ENCODE peak calls at places on chromosomes 11 and 22, in six cellular contexts. One of them, this sample, is unnamed.

GRCh38 chr11:32830413-32830738 is 649 bp downstream of the PRRG4 start:
- DNase-seq in osteocyte: no peak
- DNase-seq in fibroblast of lung: no peak
- DNase-seq in Ammon's horn: no peak
- DNase-seq in GM13976: no peak
- DNase-seq in HEK293T: peak
- DNase-seq in this sample: no peak

GRCh38 chr11:76637491-76638266 is 32.9 kb downstream of the LRRC32 start:
- DNase-seq in osteocyte: peak
- DNase-seq in fibroblast of lung: no peak
- DNase-seq in Ammon's horn: no peak
- DNase-seq in GM13976: peak
- DNase-seq in HEK293T: no peak
- DNase-seq in this sample: no peak

GRCh38 chr11:34458566-34458965 is 19.8 kb downstream of the CAT start:
- DNase-seq in osteocyte: no peak
- DNase-seq in fibroblast of lung: no peak
- DNase-seq in Ammon's horn: no peak
- DNase-seq in GM13976: no peak
- DNase-seq in HEK293T: no peak
- DNase-seq in this sample: no peak

GRCh38 chr11:72233773-72234513 is 9.4 kb downstream of the INPPL1 start:
- DNase-seq in osteocyte: peak
- DNase-seq in fibroblast of lung: no peak
- DNase-seq in Ammon's horn: no peak
- DNase-seq in GM13976: no peak
- DNase-seq in HEK293T: no peak
- DNase-seq in this sample: no peak

GRCh38 chr11:19374189-19374588 is 133.4 kb upstream of the E2F8 start:
- DNase-seq in osteocyte: no peak
- DNase-seq in fibroblast of lung: peak
- DNase-seq in Ammon's horn: no peak
- DNase-seq in GM13976: no peak
- DNase-seq in HEK293T: no peak
- DNase-seq in this sample: peak

GRCh38 chr11:75557649-75558494 is 4.2 kb upstream of the SERPINH1 start:
- DNase-seq in osteocyte: no peak
- DNase-seq in fibroblast of lung: peak
- DNase-seq in Ammon's horn: no peak
- DNase-seq in GM13976: no peak
- DNase-seq in HEK293T: no peak
- DNase-seq in this sample: peak

GRCh38 chr11:61345170-61345610 is 12.2 kb downstream of the TKFC start:
- DNase-seq in osteocyte: no peak
- DNase-seq in fibroblast of lung: no peak
- DNase-seq in Ammon's horn: peak
- DNase-seq in GM13976: peak
- DNase-seq in HEK293T: no peak
- DNase-seq in this sample: no peak

GRCh38 chr22:46102159-46102558 is 48.2 kb upstream of the PPARA start:
- DNase-seq in osteocyte: no peak
- DNase-seq in fibroblast of lung: no peak
- DNase-seq in Ammon's horn: no peak
- DNase-seq in GM13976: no peak
- DNase-seq in HEK293T: no peak
- DNase-seq in this sample: no peak

GRCh38 chr22:27999876-28000275 is 80.8 kb upstream of the PITPNB start:
- DNase-seq in osteocyte: no peak
- DNase-seq in fibroblast of lung: no peak
- DNase-seq in Ammon's horn: no peak
- DNase-seq in GM13976: no peak
- DNase-seq in HEK293T: no peak
- DNase-seq in this sample: no peak

GRCh38 chr22:32617271-32617670 is 142.7 kb downstream of the FBXO7 start:
- DNase-seq in osteocyte: no peak
- DNase-seq in fibroblast of lung: peak
- DNase-seq in Ammon's horn: no peak
- DNase-seq in GM13976: no peak
- DNase-seq in HEK293T: no peak
- DNase-seq in this sample: no peak

GRCh38 chr11:107563702-107564101 is 1.8 kb downstream of the ALKBH8 start:
- DNase-seq in osteocyte: no peak
- DNase-seq in fibroblast of lung: peak
- DNase-seq in Ammon's horn: peak
- DNase-seq in GM13976: peak
- DNase-seq in HEK293T: peak
- DNase-seq in this sample: peak

GRCh38 chr11:2156416-2157182 is 4.4 kb downstream of the INS start:
- DNase-seq in osteocyte: peak
- DNase-seq in fibroblast of lung: peak
- DNase-seq in Ammon's horn: peak
- DNase-seq in GM13976: peak
- DNase-seq in HEK293T: peak
- DNase-seq in this sample: peak

This sample was measured in fibroblast of the conjunctiva.